ENCODE peak calls at places on chromosomes 3 and 15, in six cellular contexts. One of them, this sample, is unnamed.

GRCh38 chr15:72534522-72534921 is 60.4 kb downstream of the ARIH1 start:
- DNase-seq in CD8-positive, alpha-beta memory T cell: peak; percentile 30
- DNase-seq in HepG2: no peak
- DNase-seq in hepatocyte: no peak
- DNase-seq in Panc1: no peak
- DNase-seq in OCI-LY7: no peak
- DNase-seq in this sample: no peak

GRCh38 chr3:99248913-99249312 is 347.4 kb upstream of the DCBLD2 start:
- DNase-seq in CD8-positive, alpha-beta memory T cell: no peak
- DNase-seq in Panc1: no peak
- DNase-seq in OCI-LY7: no peak
- DNase-seq in hepatocyte: no peak
- DNase-seq in HepG2: no peak
- DNase-seq in this sample: no peak

GRCh38 chr3:50299929-50300680 is 900 bp upstream of the HYAL3 start:
- DNase-seq in HepG2: no peak
- DNase-seq in hepatocyte: no peak
- DNase-seq in CD8-positive, alpha-beta memory T cell: no peak
- DNase-seq in Panc1: no peak
- DNase-seq in OCI-LY7: peak; percentile 26
- DNase-seq in this sample: no peak

GRCh38 chr15:63891763-63892123 is 58.0 kb upstream of the HERC1 start:
- DNase-seq in HepG2: no peak
- DNase-seq in Panc1: no peak
- DNase-seq in CD8-positive, alpha-beta memory T cell: no peak
- DNase-seq in OCI-LY7: no peak
- DNase-seq in hepatocyte: no peak
- DNase-seq in this sample: no peak

GRCh38 chr3:189664311-189664710 is 33.1 kb downstream of the TP63 start:
- DNase-seq in OCI-LY7: no peak
- DNase-seq in Panc1: peak; percentile 33
- DNase-seq in HepG2: no peak
- DNase-seq in hepatocyte: peak; percentile 48
- DNase-seq in CD8-positive, alpha-beta memory T cell: no peak
- DNase-seq in this sample: no peak

GRCh38 chr3:136626448-136626847 is 125.7 kb downstream of the STAG1 start:
- DNase-seq in hepatocyte: peak; percentile 4
- DNase-seq in HepG2: no peak
- DNase-seq in Panc1: no peak
- DNase-seq in OCI-LY7: no peak
- DNase-seq in CD8-positive, alpha-beta memory T cell: no peak
- DNase-seq in this sample: no peak

GRCh38 chr3:30286007-30286669 is 320.3 kb upstream of the TGFBR2 start:
- DNase-seq in CD8-positive, alpha-beta memory T cell: no peak
- DNase-seq in OCI-LY7: no peak
- DNase-seq in HepG2: no peak
- DNase-seq in Panc1: peak; percentile 69
- DNase-seq in hepatocyte: peak; percentile 19
- DNase-seq in this sample: no peak

GRCh38 chr15:67133738-67134576 is 68.6 kb downstream of the SMAD3 start:
- DNase-seq in Panc1: no peak
- DNase-seq in HepG2: no peak
- DNase-seq in CD8-positive, alpha-beta memory T cell: peak; percentile 65
- DNase-seq in hepatocyte: no peak
- DNase-seq in OCI-LY7: peak; percentile 82
- DNase-seq in this sample: peak; percentile 25

GRCh38 chr3:111803123-111803593 is 55.9 kb upstream of the PHLDB2 start:
- DNase-seq in hepatocyte: peak; percentile 35
- DNase-seq in Panc1: no peak
- DNase-seq in HepG2: no peak
- DNase-seq in CD8-positive, alpha-beta memory T cell: no peak
- DNase-seq in OCI-LY7: no peak
- DNase-seq in this sample: no peak

GRCh38 chr15:39756806-39757522 is 25.7 kb downstream of the FSIP1 start:
- DNase-seq in OCI-LY7: peak; percentile 69
- DNase-seq in CD8-positive, alpha-beta memory T cell: peak; percentile 6
- DNase-seq in hepatocyte: peak; percentile 89
- DNase-seq in HepG2: peak; percentile 43
- DNase-seq in Panc1: peak; percentile 35
- DNase-seq in this sample: no peak

GRCh38 chr3:129651316-129652202 is 45.1 kb upstream of the PLXND1 start:
- DNase-seq in CD8-positive, alpha-beta memory T cell: no peak
- DNase-seq in hepatocyte: no peak
- DNase-seq in HepG2: no peak
- DNase-seq in Panc1: no peak
- DNase-seq in OCI-LY7: no peak
- DNase-seq in this sample: no peak

GRCh38 chr3:147419062-147419701 is 10.0 kb downstream of the ZIC1 start:
- DNase-seq in HepG2: no peak
- DNase-seq in OCI-LY7: no peak
- DNase-seq in Panc1: no peak
- DNase-seq in hepatocyte: peak; percentile 69
- DNase-seq in CD8-positive, alpha-beta memory T cell: no peak
- DNase-seq in this sample: no peak

GRCh38 chr3:195697582-195698324 is 23.0 kb upstream of the MUC20 start:
- DNase-seq in hepatocyte: no peak
- DNase-seq in Panc1: no peak
- DNase-seq in OCI-LY7: no peak
- DNase-seq in HepG2: no peak
- DNase-seq in CD8-positive, alpha-beta memory T cell: no peak
- DNase-seq in this sample: no peak

GRCh38 chr15:31306426-31307269 is 20.0 kb upstream of the KLF13 start:
- DNase-seq in CD8-positive, alpha-beta memory T cell: no peak
- DNase-seq in HepG2: no peak
- DNase-seq in Panc1: no peak
- DNase-seq in hepatocyte: peak; percentile 1
- DNase-seq in OCI-LY7: peak; percentile 87
- DNase-seq in this sample: no peak

GRCh38 chr15:78425643-78426042 is 12.4 kb upstream of the IREB2 start:
- DNase-seq in HepG2: no peak
- DNase-seq in hepatocyte: no peak
- DNase-seq in CD8-positive, alpha-beta memory T cell: no peak
- DNase-seq in Panc1: no peak
- DNase-seq in OCI-LY7: no peak
- DNase-seq in this sample: no peak

GRCh38 chr3:66485291-66485968 is 15.4 kb downstream of the LRIG1 start:
- DNase-seq in CD8-positive, alpha-beta memory T cell: no peak
- DNase-seq in hepatocyte: no peak
- DNase-seq in HepG2: no peak
- DNase-seq in Panc1: no peak
- DNase-seq in OCI-LY7: no peak
- DNase-seq in this sample: no peak

GRCh38 chr15:55434989-55435825 is 26.9 kb downstream of the PIERCE2 start:
- DNase-seq in Panc1: peak; percentile 42
- DNase-seq in CD8-positive, alpha-beta memory T cell: no peak
- DNase-seq in OCI-LY7: peak; percentile 63
- DNase-seq in hepatocyte: peak; percentile 70
- DNase-seq in HepG2: peak; percentile 54
- DNase-seq in this sample: no peak

GRCh38 chr3:101253429-101253828 is 66.9 kb downstream of the IMPG2 start:
- DNase-seq in Panc1: no peak
- DNase-seq in OCI-LY7: no peak
- DNase-seq in CD8-positive, alpha-beta memory T cell: no peak
- DNase-seq in HepG2: no peak
- DNase-seq in hepatocyte: no peak
- DNase-seq in this sample: no peak
- H3K9me3 ChIP-seq in Panc1: no peaks in the 10 kb centered on the region
- H3K9me3 ChIP-seq in OCI-LY7: no peaks in the 10 kb centered on the region
- H3K9me3 ChIP-seq in CD8-positive, alpha-beta memory T cell: no peaks in the 10 kb centered on the region
- H3K9me3 ChIP-seq in HepG2: no peaks in the 10 kb centered on the region
- H3K9me3 ChIP-seq in hepatocyte: no peaks in the 10 kb centered on the region
- H3K9me3 ChIP-seq in this sample: no peaks in the 10 kb centered on the region

DNA sequence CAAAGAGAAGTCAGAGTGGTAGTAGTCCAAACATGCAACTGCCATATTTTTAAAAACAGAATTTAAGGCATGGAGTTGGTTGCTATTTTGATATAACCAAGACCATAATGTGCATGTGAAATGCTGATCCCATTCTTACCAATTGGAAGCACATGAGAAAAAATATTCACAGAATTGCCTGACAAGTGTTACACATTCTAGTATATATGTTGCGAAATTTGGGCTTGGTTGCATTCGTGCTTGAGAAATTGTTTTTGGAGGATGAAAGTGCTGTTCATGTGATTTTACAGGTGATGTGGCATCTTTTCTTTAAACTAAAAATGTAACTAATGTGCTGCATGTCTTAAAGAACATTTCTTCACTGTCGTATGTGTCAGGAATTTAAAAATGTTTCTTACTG is 199.7 kb downstream of the CHL1 start:
- DNase-seq in hepatocyte: no peak
- DNase-seq in Panc1: no peak
- DNase-seq in OCI-LY7: no peak
- DNase-seq in HepG2: no peak
- DNase-seq in CD8-positive, alpha-beta memory T cell: no peak
- DNase-seq in this sample: no peak
- H3K9me3 ChIP-seq in hepatocyte: no peaks in the 10 kb centered on the region
- H3K9me3 ChIP-seq in Panc1: no peaks in the 10 kb centered on the region
- H3K9me3 ChIP-seq in OCI-LY7: no peaks in the 10 kb centered on the region
- H3K9me3 ChIP-seq in HepG2: no peaks in the 10 kb centered on the region
- H3K9me3 ChIP-seq in CD8-positive, alpha-beta memory T cell: no peaks in the 10 kb centered on the region
- H3K9me3 ChIP-seq in this sample: no peaks in the 10 kb centered on the region

GRCh38 chr3:9474482-9474881 is 77.1 kb downstream of the SETD5 start:
- DNase-seq in OCI-LY7: no peak
- DNase-seq in HepG2: no peak
- DNase-seq in hepatocyte: no peak
- DNase-seq in CD8-positive, alpha-beta memory T cell: no peak
- DNase-seq in Panc1: no peak
- DNase-seq in this sample: no peak

GRCh38 chr3:9485248-9485647 is 68.4 kb downstream of the LHFPL4 start:
- DNase-seq in hepatocyte: no peak
- DNase-seq in OCI-LY7: no peak
- DNase-seq in HepG2: no peak
- DNase-seq in Panc1: no peak
- DNase-seq in CD8-positive, alpha-beta memory T cell: no peak
- DNase-seq in this sample: no peak

GRCh38 chr3:9476935-9477334 is 76.7 kb downstream of the LHFPL4 start:
- DNase-seq in HepG2: no peak
- DNase-seq in hepatocyte: no peak
- DNase-seq in Panc1: no peak
- DNase-seq in CD8-positive, alpha-beta memory T cell: no peak
- DNase-seq in OCI-LY7: no peak
- DNase-seq in this sample: no peak

DNA sequence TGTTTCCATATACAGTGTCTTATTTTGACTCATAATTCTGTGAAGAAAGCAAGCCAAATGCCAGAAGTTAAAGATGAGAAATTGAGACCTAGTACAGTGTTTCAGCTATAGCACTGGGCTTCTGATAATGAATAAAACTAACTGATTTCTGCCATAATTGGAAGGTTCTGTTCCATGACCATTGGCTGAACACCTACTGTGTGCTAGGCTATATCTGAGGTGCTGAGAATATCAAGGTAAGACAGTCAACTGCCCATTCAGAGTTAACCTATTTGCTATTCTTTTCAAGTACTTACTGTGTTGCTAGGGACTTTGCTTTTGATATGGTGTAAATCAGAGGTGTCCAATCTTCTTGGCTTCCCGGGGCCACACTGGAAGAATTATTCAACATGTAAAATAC is 73.4 kb downstream of the LHFPL4 start:
- DNase-seq in HepG2: no peak
- DNase-seq in hepatocyte: no peak
- DNase-seq in CD8-positive, alpha-beta memory T cell: no peak
- DNase-seq in Panc1: no peak
- DNase-seq in OCI-LY7: no peak
- DNase-seq in this sample: no peak
- H3K9me3 ChIP-seq in HepG2: no peaks in the 10 kb centered on the region
- H3K9me3 ChIP-seq in hepatocyte: no peaks in the 10 kb centered on the region
- H3K9me3 ChIP-seq in CD8-positive, alpha-beta memory T cell: no peaks in the 10 kb centered on the region
- H3K9me3 ChIP-seq in Panc1: no peaks in the 10 kb centered on the region
- H3K9me3 ChIP-seq in OCI-LY7: no peaks in the 10 kb centered on the region
- H3K9me3 ChIP-seq in this sample: no peaks in the 10 kb centered on the region

DNA sequence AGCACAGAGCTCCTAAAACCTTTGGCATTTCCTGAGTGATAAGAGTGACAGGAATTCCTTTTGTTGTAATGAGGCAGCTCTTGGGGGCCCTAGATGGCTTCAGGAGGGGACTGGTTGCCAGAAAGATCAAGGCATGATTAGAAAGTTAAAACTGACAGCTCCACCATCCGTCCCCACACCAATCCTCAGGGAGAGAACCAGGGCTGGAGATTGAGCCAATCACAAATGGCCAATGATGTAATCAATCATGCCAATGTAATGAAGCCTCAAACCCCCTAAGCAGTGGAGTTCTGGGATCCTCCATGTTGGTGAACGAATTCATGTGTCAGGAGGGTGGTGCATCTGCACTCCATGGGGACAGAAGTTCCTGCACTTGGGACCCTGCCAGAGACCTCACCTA is 265.1 kb downstream of the OCA2 start:
- DNase-seq in CD8-positive, alpha-beta memory T cell: no peak
- DNase-seq in Panc1: no peak
- DNase-seq in OCI-LY7: no peak
- DNase-seq in hepatocyte: no peak
- DNase-seq in HepG2: no peak
- DNase-seq in this sample: no peak
- H3K9me3 ChIP-seq in CD8-positive, alpha-beta memory T cell: no peaks in the 10 kb centered on the region
- H3K9me3 ChIP-seq in Panc1: no peaks in the 10 kb centered on the region
- H3K9me3 ChIP-seq in OCI-LY7: no peaks in the 10 kb centered on the region
- H3K9me3 ChIP-seq in hepatocyte: no peaks in the 10 kb centered on the region
- H3K9me3 ChIP-seq in HepG2: no peaks in the 10 kb centered on the region
- H3K9me3 ChIP-seq in this sample: no peaks in the 10 kb centered on the region